ENCODE peak calls at places on chromosomes 4 and X, in nine cellular contexts. One of them, this sample, is unnamed.

GRCh38 chrX:74519870-74520269 is 94.6 kb downstream of the RLIM start:
- DNase-seq in breast epithelium: no peak
- DNase-seq in ovary: no peak
- DNase-seq in thyroid gland: no peak
- DNase-seq in AG09309: no peak
- DNase-seq in uterus: no peak
- DNase-seq in brain microvascular endothelial cell: no peak
- DNase-seq in foreskin fibroblast: peak
- DNase-seq in PC-3: no peak
- DNase-seq in this sample: no peak

GRCh38 chr4:108110450-108110849 is 58.3 kb downstream of the LEF1 start:
- DNase-seq in thyroid gland: no peak
- DNase-seq in PC-3: no peak
- DNase-seq in ovary: no peak
- DNase-seq in breast epithelium: no peak
- DNase-seq in foreskin fibroblast: no peak
- DNase-seq in brain microvascular endothelial cell: no peak
- DNase-seq in uterus: no peak
- DNase-seq in AG09309: no peak
- DNase-seq in this sample: no peak

GRCh38 chr4:177008071-177008835 is 215.5 kb upstream of the VEGFC start:
- DNase-seq in breast epithelium: no peak
- DNase-seq in uterus: no peak
- DNase-seq in ovary: no peak
- DNase-seq in foreskin fibroblast: peak
- DNase-seq in thyroid gland: no peak
- DNase-seq in brain microvascular endothelial cell: peak
- DNase-seq in AG09309: no peak
- DNase-seq in PC-3: peak
- DNase-seq in this sample: no peak

GRCh38 chr4:152357206-152357605 is 178.7 kb downstream of the FBXW7 start:
- DNase-seq in AG09309: no peak
- DNase-seq in ovary: no peak
- DNase-seq in PC-3: no peak
- DNase-seq in foreskin fibroblast: peak
- DNase-seq in brain microvascular endothelial cell: peak
- DNase-seq in uterus: no peak
- DNase-seq in thyroid gland: no peak
- DNase-seq in breast epithelium: no peak
- DNase-seq in this sample: no peak

GRCh38 chrX:48573690-48574269 is 504 bp upstream of the RBM3 start:
- DNase-seq in uterus: peak
- DNase-seq in ovary: peak
- DNase-seq in breast epithelium: no peak
- DNase-seq in thyroid gland: peak
- DNase-seq in foreskin fibroblast: no peak
- DNase-seq in PC-3: no peak
- DNase-seq in brain microvascular endothelial cell: peak
- DNase-seq in AG09309: no peak
- DNase-seq in this sample: no peak

GRCh38 chrX:74369666-74370065 is 51.6 kb upstream of the SLC16A2 start:
- DNase-seq in PC-3: no peak
- DNase-seq in brain microvascular endothelial cell: no peak
- DNase-seq in breast epithelium: no peak
- DNase-seq in thyroid gland: no peak
- DNase-seq in uterus: no peak
- DNase-seq in AG09309: no peak
- DNase-seq in ovary: no peak
- DNase-seq in foreskin fibroblast: no peak
- DNase-seq in this sample: no peak

GRCh38 chrX:154013614-154014360 is 5.9 kb downstream of the IRAK1 start:
- DNase-seq in breast epithelium: no peak
- DNase-seq in ovary: peak
- DNase-seq in brain microvascular endothelial cell: no peak
- DNase-seq in thyroid gland: no peak
- DNase-seq in AG09309: no peak
- DNase-seq in uterus: no peak
- DNase-seq in PC-3: peak
- DNase-seq in foreskin fibroblast: peak
- DNase-seq in this sample: no peak

GRCh38 chrX:63514575-63514967 is 163.4 kb upstream of the SPIN4 start:
- DNase-seq in foreskin fibroblast: peak
- DNase-seq in ovary: no peak
- DNase-seq in breast epithelium: no peak
- DNase-seq in AG09309: no peak
- DNase-seq in thyroid gland: no peak
- DNase-seq in PC-3: no peak
- DNase-seq in brain microvascular endothelial cell: no peak
- DNase-seq in uterus: no peak
- DNase-seq in this sample: no peak

GRCh38 chr4:15506464-15506863 is 36.8 kb downstream of the CC2D2A start:
- DNase-seq in PC-3: no peak
- DNase-seq in brain microvascular endothelial cell: peak
- DNase-seq in AG09309: peak
- DNase-seq in thyroid gland: no peak
- DNase-seq in uterus: no peak
- DNase-seq in breast epithelium: no peak
- DNase-seq in ovary: no peak
- DNase-seq in foreskin fibroblast: peak
- DNase-seq in this sample: peak

GRCh38 chrX:119695535-119696050 is 2.6 kb upstream of the SEPTIN6 start:
- DNase-seq in ovary: no peak
- DNase-seq in thyroid gland: no peak
- DNase-seq in foreskin fibroblast: no peak
- DNase-seq in AG09309: no peak
- DNase-seq in uterus: no peak
- DNase-seq in brain microvascular endothelial cell: no peak
- DNase-seq in breast epithelium: no peak
- DNase-seq in PC-3: no peak
- DNase-seq in this sample: no peak

GRCh38 chrX:119696251-119696890 is 3.4 kb upstream of the SEPTIN6 start:
- DNase-seq in breast epithelium: no peak
- DNase-seq in PC-3: no peak
- DNase-seq in brain microvascular endothelial cell: no peak
- DNase-seq in AG09309: no peak
- DNase-seq in foreskin fibroblast: no peak
- DNase-seq in thyroid gland: no peak
- DNase-seq in ovary: no peak
- DNase-seq in uterus: no peak
- DNase-seq in this sample: no peak

GRCh38 chrX:119693996-119694451 is 1.1 kb upstream of the SEPTIN6 start:
- DNase-seq in PC-3: no peak
- DNase-seq in foreskin fibroblast: no peak
- DNase-seq in breast epithelium: no peak
- DNase-seq in thyroid gland: peak
- DNase-seq in ovary: peak
- DNase-seq in uterus: no peak
- DNase-seq in brain microvascular endothelial cell: no peak
- DNase-seq in AG09309: no peak
- DNase-seq in this sample: no peak

GRCh38 chrX:119693032-119693995 is at the start of gene SEPTIN6:
- DNase-seq in PC-3: peak
- DNase-seq in breast epithelium: no peak
- DNase-seq in AG09309: no peak
- DNase-seq in brain microvascular endothelial cell: peak
- DNase-seq in uterus: peak
- DNase-seq in foreskin fibroblast: peak
- DNase-seq in thyroid gland: peak
- DNase-seq in ovary: peak
- DNase-seq in this sample: peak

DNA sequence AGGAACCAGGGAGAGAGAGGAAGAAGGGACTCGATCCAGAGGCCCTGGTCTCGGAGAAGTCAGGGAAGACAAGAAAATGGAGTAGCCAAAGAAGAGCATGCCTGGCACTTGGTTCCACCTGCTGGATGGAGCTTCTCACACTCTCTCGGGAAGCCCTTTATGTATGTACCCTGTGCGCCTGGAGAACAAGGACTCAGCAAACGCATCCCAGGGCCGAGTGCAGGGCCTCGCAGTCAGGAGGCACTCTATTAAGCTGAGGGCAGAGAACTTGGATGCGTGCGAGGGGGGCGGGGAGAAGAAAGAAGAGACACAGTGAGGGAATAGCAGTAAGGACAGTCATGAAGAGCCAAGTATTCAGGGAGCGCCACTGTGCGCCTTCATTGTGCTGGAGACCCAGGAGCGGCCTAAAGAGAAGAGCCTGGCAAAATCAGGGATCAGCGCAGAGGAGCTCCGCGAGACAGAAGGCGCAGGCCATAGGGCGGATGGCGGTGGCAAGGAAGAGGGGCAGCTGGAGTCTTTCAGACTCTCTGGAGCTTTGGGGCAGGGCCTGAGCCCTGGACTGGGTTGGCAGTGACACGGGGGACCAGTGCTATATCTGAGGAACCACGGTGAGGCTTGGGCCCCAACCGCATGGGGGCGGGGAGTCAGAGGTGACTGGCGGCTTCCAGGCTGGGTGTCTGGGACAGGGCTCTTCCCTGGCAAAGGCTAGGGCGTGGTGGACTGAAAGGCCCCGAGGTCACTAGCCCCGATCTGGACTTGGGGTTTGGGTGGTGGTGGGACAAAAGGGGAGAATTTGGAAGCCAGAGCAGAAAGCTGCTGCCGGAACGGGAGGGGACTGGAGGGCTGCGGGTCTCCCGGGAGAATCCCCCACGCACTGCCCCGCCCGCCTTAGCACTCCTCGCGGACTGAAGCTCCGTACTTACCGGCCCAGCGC is 1.9 kb upstream of the SEPTIN6 start:
- DNase-seq in foreskin fibroblast: peak
- DNase-seq in AG09309: no peak
- DNase-seq in breast epithelium: no peak
- DNase-seq in thyroid gland: no peak
- DNase-seq in brain microvascular endothelial cell: no peak
- DNase-seq in uterus: no peak
- DNase-seq in ovary: no peak
- DNase-seq in PC-3: no peak
- DNase-seq in this sample: no peak
- H3K4me3 ChIP-seq in foreskin fibroblast: no peak
- H3K4me3 ChIP-seq in AG09309: no peak
- H3K4me3 ChIP-seq in breast epithelium: no peak
- H3K4me3 ChIP-seq in thyroid gland: no peak
- H3K4me3 ChIP-seq in brain microvascular endothelial cell: no peak
- H3K4me3 ChIP-seq in uterus: no peak
- H3K4me3 ChIP-seq in ovary: no peak
- H3K4me3 ChIP-seq in PC-3: no peak
- H3K4me3 ChIP-seq in this sample: no peak

GRCh38 chr4:55543858-55544257 is 2.9 kb downstream of the CLOCK start:
- DNase-seq in uterus: no peak
- DNase-seq in ovary: no peak
- DNase-seq in brain microvascular endothelial cell: no peak
- DNase-seq in AG09309: no peak
- DNase-seq in thyroid gland: no peak
- DNase-seq in foreskin fibroblast: peak
- DNase-seq in breast epithelium: no peak
- DNase-seq in PC-3: peak
- DNase-seq in this sample: no peak
- H3K4me3 ChIP-seq in uterus: no peak
- H3K4me3 ChIP-seq in ovary: no peak
- H3K4me3 ChIP-seq in brain microvascular endothelial cell: no peak
- H3K4me3 ChIP-seq in AG09309: no peak
- H3K4me3 ChIP-seq in thyroid gland: no peak
- H3K4me3 ChIP-seq in foreskin fibroblast: peak
- H3K4me3 ChIP-seq in breast epithelium: no peak
- H3K4me3 ChIP-seq in PC-3: peak
- H3K4me3 ChIP-seq in this sample: no peak

GRCh38 chrX:136158685-136159084 is 11.4 kb downstream of the FHL1 start:
- DNase-seq in breast epithelium: no peak
- DNase-seq in uterus: no peak
- DNase-seq in foreskin fibroblast: no peak
- DNase-seq in PC-3: no peak
- DNase-seq in ovary: no peak
- DNase-seq in AG09309: no peak
- DNase-seq in brain microvascular endothelial cell: no peak
- DNase-seq in thyroid gland: no peak
- DNase-seq in this sample: no peak

GRCh38 chrX:136166221-136166855 is 19.0 kb downstream of the FHL1 start:
- DNase-seq in AG09309: peak
- DNase-seq in uterus: peak
- DNase-seq in breast epithelium: no peak
- DNase-seq in PC-3: peak
- DNase-seq in thyroid gland: no peak
- DNase-seq in foreskin fibroblast: peak
- DNase-seq in ovary: no peak
- DNase-seq in brain microvascular endothelial cell: no peak
- DNase-seq in this sample: no peak

GRCh38 chrX:136163694-136164093 is 16.4 kb downstream of the FHL1 start:
- DNase-seq in ovary: no peak
- DNase-seq in brain microvascular endothelial cell: no peak
- DNase-seq in AG09309: no peak
- DNase-seq in foreskin fibroblast: peak
- DNase-seq in thyroid gland: no peak
- DNase-seq in uterus: no peak
- DNase-seq in breast epithelium: no peak
- DNase-seq in PC-3: no peak
- DNase-seq in this sample: no peak

GRCh38 chrX:136159615-136160025 is 12.3 kb downstream of the FHL1 start:
- DNase-seq in brain microvascular endothelial cell: no peak
- DNase-seq in PC-3: peak
- DNase-seq in foreskin fibroblast: peak
- DNase-seq in ovary: no peak
- DNase-seq in AG09309: no peak
- DNase-seq in thyroid gland: no peak
- DNase-seq in uterus: no peak
- DNase-seq in breast epithelium: no peak
- DNase-seq in this sample: no peak

GRCh38 chrX:136162827-136163427 is 15.6 kb downstream of the FHL1 start:
- DNase-seq in AG09309: no peak
- DNase-seq in thyroid gland: peak
- DNase-seq in brain microvascular endothelial cell: peak
- DNase-seq in foreskin fibroblast: peak
- DNase-seq in ovary: peak
- DNase-seq in breast epithelium: no peak
- DNase-seq in PC-3: peak
- DNase-seq in uterus: peak
- DNase-seq in this sample: no peak
- H3K4me3 ChIP-seq in AG09309: no peak
- H3K4me3 ChIP-seq in thyroid gland: no peak
- H3K4me3 ChIP-seq in brain microvascular endothelial cell: no peak
- H3K4me3 ChIP-seq in foreskin fibroblast: no peak
- H3K4me3 ChIP-seq in ovary: no peak
- H3K4me3 ChIP-seq in breast epithelium: no peak
- H3K4me3 ChIP-seq in PC-3: no peak
- H3K4me3 ChIP-seq in uterus: no peak
- H3K4me3 ChIP-seq in this sample: no peak

DNA sequence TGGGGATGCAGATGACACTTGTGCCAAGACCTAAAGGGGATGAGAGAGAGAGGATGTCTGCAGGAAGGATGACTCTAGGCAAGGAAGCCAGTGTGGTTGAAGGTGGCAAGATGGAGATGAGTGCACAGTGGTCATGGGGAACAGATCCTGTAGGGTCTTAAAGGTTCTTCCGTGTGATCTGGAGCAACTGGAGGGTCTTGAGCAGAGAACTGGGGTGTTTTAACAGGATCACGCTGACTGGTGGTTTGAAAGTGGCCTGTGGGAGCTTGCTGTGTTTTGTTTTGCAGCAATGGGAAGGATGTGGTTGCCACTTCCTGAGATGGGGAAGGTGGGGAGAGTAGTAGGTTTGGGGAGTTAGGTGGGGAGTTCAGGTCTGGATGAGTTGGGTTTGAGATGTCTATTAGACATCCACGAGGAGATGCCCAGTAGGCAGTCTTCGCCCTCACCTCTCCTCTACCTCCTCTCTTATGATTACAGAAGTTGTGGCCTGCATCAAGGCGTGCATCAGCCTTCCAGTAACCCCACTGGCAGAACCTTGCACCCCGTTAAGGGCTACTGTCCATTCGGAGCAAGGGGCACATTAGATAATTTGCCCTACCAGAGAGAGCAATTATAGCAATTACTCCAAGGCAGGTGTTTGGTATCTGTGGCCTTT is 1.4 kb upstream of the STBD1 start:
- DNase-seq in foreskin fibroblast: no peak
- DNase-seq in thyroid gland: no peak
- DNase-seq in AG09309: no peak
- DNase-seq in breast epithelium: no peak
- DNase-seq in PC-3: no peak
- DNase-seq in ovary: no peak
- DNase-seq in uterus: no peak
- DNase-seq in brain microvascular endothelial cell: no peak
- DNase-seq in this sample: no peak
- H3K4me3 ChIP-seq in foreskin fibroblast: peak
- H3K4me3 ChIP-seq in thyroid gland: no peak
- H3K4me3 ChIP-seq in AG09309: peak
- H3K4me3 ChIP-seq in breast epithelium: peak
- H3K4me3 ChIP-seq in PC-3: peak
- H3K4me3 ChIP-seq in ovary: peak
- H3K4me3 ChIP-seq in uterus: peak
- H3K4me3 ChIP-seq in brain microvascular endothelial cell: peak
- H3K4me3 ChIP-seq in this sample: peak

This sample was measured in skeletal muscle cell.